ENCODE peak calls at places on chromosomes 2 and 18, in four cellular contexts. E, C, Z and M are unnamed samples.

GRCh38 chr18:13218376-13219011 is at the start of gene LDLRAD4:
- DNase-seq in E (peak; percentile 39), C (peak; percentile 58), Z (no peak), M (no peak)

GRCh38 chr18:58635891-58636290 is 7.0 kb upstream of the ALPK2 start:
- DNase-seq in E (no peak), C (no peak), Z (peak; percentile 86), M (peak; percentile 85)

GRCh38 chr2:151410485-151410833 is 757 bp downstream of the RIF1 start:
- DNase-seq in E (peak; percentile 31), C (peak; percentile 57), Z (peak; percentile 16), M (no peak)

GRCh38 chr2:8609357-8609804 is 72.5 kb upstream of the ID2 start:
- DNase-seq in E (no peak), C (peak; percentile 20), Z (peak; percentile 65), M (no peak)

GRCh38 chr2:57022496-57022895 is 838.7 kb downstream of the CCDC85A start:
- DNase-seq in E (no peak), C (peak; percentile 10), Z (peak; percentile 29), M (peak; percentile 0)

GRCh38 chr2:2644040-2644439 is 313.0 kb upstream of the MYT1L start:
- DNase-seq in E (no peak), C (no peak), Z (no peak), M (no peak)

GRCh38 chr2:46072146-46072820 is 224.9 kb upstream of the EPAS1 start:
- DNase-seq in E (no peak), C (no peak), Z (peak; percentile 62), M (peak; percentile 46)

GRCh38 chr2:119914266-119914665 is 98.6 kb upstream of the EPB41L5 start:
- DNase-seq in E (no peak), C (no peak), Z (peak; percentile 66), M (no peak)

GRCh38 chr2:8004250-8004681 is 677.6 kb upstream of the ID2 start:
- DNase-seq in E (no peak), C (no peak), Z (peak; percentile 85), M (peak; percentile 98)

GRCh38 chr2:8402222-8402621 is 279.6 kb upstream of the ID2 start:
- DNase-seq in E (no peak), C (no peak), Z (no peak), M (no peak)

GRCh38 chr18:79603321-79604204 is 76.0 kb upstream of the CTDP1 start:
- DNase-seq in E (no peak), C (no peak), Z (no peak), M (no peak)

GRCh38 chr18:77054606-77055428 is 77.8 kb downstream of the MBP start:
- DNase-seq in E (peak; percentile 74), C (peak; percentile 71), Z (peak; percentile 94), M (peak; percentile 92)

DNA sequence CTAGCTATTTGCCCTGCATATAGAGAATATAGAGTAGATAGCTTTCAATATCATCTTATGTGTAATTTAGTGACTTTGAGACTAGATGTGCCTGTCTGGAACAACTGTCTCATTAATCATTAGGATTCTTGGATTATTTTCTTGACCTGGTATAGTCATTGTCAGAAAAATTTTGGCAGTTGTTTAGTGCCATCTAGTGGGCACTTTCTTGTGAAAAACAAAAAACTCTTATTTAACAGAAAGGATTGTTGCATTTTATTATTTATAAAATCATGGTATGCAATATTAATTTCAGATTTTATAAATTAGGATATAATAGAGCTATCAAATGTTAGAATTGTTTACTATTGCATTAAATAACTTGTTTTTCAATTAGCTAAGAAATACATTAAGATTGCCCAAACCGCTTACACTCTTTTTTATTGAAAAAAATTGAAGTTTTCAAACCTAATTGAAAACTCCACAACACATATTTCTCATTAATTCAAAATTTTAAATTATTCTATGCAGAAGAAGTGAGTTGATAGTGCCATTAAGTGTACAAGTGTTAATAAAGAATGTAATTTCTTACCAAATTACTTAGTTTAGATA is 80.3 kb downstream of the DYNAP start:
- DNase-seq in E (no peak), C (peak; percentile 60), Z (peak; percentile 57), M (peak; percentile 65)
- TF ChIP-seq CTCF in E (peak; percentile 71), C (peak; percentile 74), Z (peak; percentile 57), M (peak; percentile 47)

GRCh38 chr2:1369905-1370304 is 43.4 kb upstream of the TPO start:
- DNase-seq in E (no peak), C (no peak), Z (no peak), M (no peak)
- H3K4me3 ChIP-seq in E (no peak overlapping the region), C (no peak overlapping the region), Z (no peak overlapping the region), M (no peak overlapping the region)

GRCh38 chr2:191758420-191759199 is 80.7 kb downstream of the NABP1 start:
- DNase-seq in E (peak; percentile 28), C (peak; percentile 56), Z (peak; percentile 37), M (no peak)
- TF ChIP-seq CTCF in E (peak; percentile 46), C (peak; percentile 71), Z (peak; percentile 74), M (peak; percentile 50)

GRCh38 chr2:468631-469310 is 180.9 kb upstream of the ALKAL2 start:
- DNase-seq in E (no peak), C (no peak), Z (no peak), M (no peak)
- H3K4me3 ChIP-seq in E (no peak overlapping the region), C (peak overlapping the region; percentile 52), Z (no peak overlapping the region), M (no peak overlapping the region)

DNA sequence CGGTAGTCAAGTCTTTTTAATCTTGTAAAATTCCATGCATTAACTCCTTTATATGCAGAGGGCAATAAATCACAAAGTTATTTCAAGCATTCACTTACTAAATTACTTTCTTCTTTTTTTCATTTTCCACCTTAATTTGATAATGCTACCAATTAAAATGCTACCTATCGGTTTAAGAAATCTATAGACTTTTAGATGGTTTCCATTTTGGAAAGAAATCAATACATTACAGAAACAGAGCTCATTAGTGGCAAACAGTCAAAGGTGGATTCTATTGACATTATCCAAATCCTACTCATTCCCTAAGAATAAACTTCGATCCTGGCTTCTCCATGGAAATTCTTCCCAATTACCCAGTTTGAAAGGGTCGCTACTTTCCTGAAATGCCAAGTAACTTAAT is 176.5 kb downstream of the MREG start:
- DNase-seq in E (no peak), C (no peak), Z (no peak), M (no peak)
- TF ChIP-seq CTCF in E (no peak), C (no peak), Z (no peak), M (no peak)

GRCh38 chr2:216888907-216889622 is 29.2 kb upstream of the TNP1 start:
- DNase-seq in E (no peak), C (no peak), Z (no peak), M (no peak)

GRCh38 chr2:216888086-216888485 is 28.2 kb upstream of the TNP1 start:
- DNase-seq in E (no peak), C (no peak), Z (no peak), M (no peak)

GRCh38 chr2:216885117-216885553 is 25.3 kb upstream of the TNP1 start:
- DNase-seq in E (no peak), C (no peak), Z (no peak), M (no peak)

GRCh38 chr2:216887132-216887531 is 27.3 kb upstream of the TNP1 start:
- DNase-seq in E (no peak), C (no peak), Z (no peak), M (no peak)

GRCh38 chr2:216890138-216890537 is 30.3 kb upstream of the TNP1 start:
- DNase-seq in E (no peak), C (no peak), Z (no peak), M (no peak)
- H3K4me3 ChIP-seq in E (no peak overlapping the region), C (no peak overlapping the region), Z (no peak overlapping the region), M (no peak overlapping the region)

GRCh38 chr18:45774065-45774521 is 50.1 kb downstream of the SLC14A1 start:
- DNase-seq in E (no peak), C (no peak), Z (peak; percentile 83), M (peak; percentile 79)

GRCh38 chr18:45775241-45775676 is 50.2 kb upstream of the SIGLEC15 start:
- DNase-seq in E (peak; percentile 28), C (peak; percentile 13), Z (peak; percentile 70), M (peak; percentile 83)

GRCh38 chr18:45775726-45776125 is 49.7 kb upstream of the SIGLEC15 start:
- DNase-seq in E (no peak), C (no peak), Z (no peak), M (no peak)

GRCh38 chr18:45780568-45780967 is 44.9 kb upstream of the SIGLEC15 start:
- DNase-seq in E (no peak), C (peak; percentile 46), Z (peak; percentile 48), M (peak; percentile 84)

GRCh38 chr18:45777393-45777792 is 48.1 kb upstream of the SIGLEC15 start:
- DNase-seq in E (no peak), C (no peak), Z (peak; percentile 57), M (peak; percentile 95)
- TF ChIP-seq CTCF in E (no peak), C (no peak), Z (no peak), M (no peak)

GRCh38 chr2:232632229-232632903 is 1.0 kb upstream of the EFHD1 start:
- DNase-seq in E (no peak), C (no peak), Z (peak; percentile 44), M (no peak)
- H3K4me3 ChIP-seq in E (peak overlapping the region; percentile 55), C (peak overlapping the region; percentile 54), Z (peak overlapping the region; percentile 61), M (no peak overlapping the region)

GRCh38 chr18:23200751-23201150 is 65.5 kb downstream of the CABLES1 start:
- DNase-seq in E (no peak), C (peak; percentile 43), Z (no peak), M (no peak)
- TF ChIP-seq CTCF in E (no peak), C (no peak), Z (no peak), M (no peak)

GRCh38 chr2:36963106-36963505 is 3.2 kb downstream of the STRN start:
- DNase-seq in E (no peak), C (no peak), Z (no peak), M (no peak)
- H3K4me3 ChIP-seq in E (no peak overlapping the region), C (no peak overlapping the region), Z (no peak overlapping the region), M (no peak overlapping the region)